ENCODE peak calls at places on chromosomes 12 and 14, in nine cellular contexts. One of them, this sample, is unnamed.

GRCh38 chr14:34425095-34425851 is 36.8 kb downstream of the SPTSSA start:
- DNase-seq in PC-3: no peak
- DNase-seq in fibroblast of lung: no peak
- DNase-seq in A549: no peak
- DNase-seq in adrenal gland: peak; percentile 11
- DNase-seq in left ventricle myocardium inferior: no peak
- DNase-seq in astrocyte: no peak
- DNase-seq in left lung: no peak
- DNase-seq in tibial artery: no peak
- DNase-seq in this sample: no peak

GRCh38 chr12:116675339-116676107 is 62.3 kb downstream of the SPRING1 start:
- DNase-seq in astrocyte: no peak
- DNase-seq in adrenal gland: no peak
- DNase-seq in A549: no peak
- DNase-seq in left ventricle myocardium inferior: no peak
- DNase-seq in PC-3: no peak
- DNase-seq in left lung: no peak
- DNase-seq in tibial artery: peak; percentile 23
- DNase-seq in fibroblast of lung: no peak
- DNase-seq in this sample: no peak

GRCh38 chr12:96196781-96197180 is 2.6 kb downstream of the ELK3 start:
- DNase-seq in adrenal gland: no peak
- DNase-seq in tibial artery: no peak
- DNase-seq in left lung: no peak
- DNase-seq in A549: peak; percentile 29
- DNase-seq in fibroblast of lung: peak; percentile 54
- DNase-seq in left ventricle myocardium inferior: no peak
- DNase-seq in astrocyte: no peak
- DNase-seq in PC-3: peak; percentile 70
- DNase-seq in this sample: no peak

GRCh38 chr14:92654206-92654901 is 94.1 kb downstream of the LGMN start:
- DNase-seq in astrocyte: no peak
- DNase-seq in adrenal gland: no peak
- DNase-seq in A549: no peak
- DNase-seq in left lung: no peak
- DNase-seq in PC-3: no peak
- DNase-seq in fibroblast of lung: no peak
- DNase-seq in left ventricle myocardium inferior: no peak
- DNase-seq in tibial artery: no peak
- DNase-seq in this sample: no peak

GRCh38 chr12:104958946-104959841 is 1.1 kb upstream of the SLC41A2 start:
- DNase-seq in fibroblast of lung: peak; percentile 61
- DNase-seq in PC-3: peak; percentile 42
- DNase-seq in left ventricle myocardium inferior: no peak
- DNase-seq in tibial artery: no peak
- DNase-seq in adrenal gland: peak; percentile 45
- DNase-seq in left lung: no peak
- DNase-seq in A549: no peak
- DNase-seq in astrocyte: peak; percentile 38
- DNase-seq in this sample: peak; percentile 47

GRCh38 chr12:57309420-57309819 is 58.4 kb upstream of the STAC3 start:
- DNase-seq in tibial artery: no peak
- DNase-seq in adrenal gland: no peak
- DNase-seq in left ventricle myocardium inferior: no peak
- DNase-seq in left lung: no peak
- DNase-seq in PC-3: peak; percentile 84
- DNase-seq in A549: peak; percentile 43
- DNase-seq in fibroblast of lung: peak; percentile 54
- DNase-seq in astrocyte: peak; percentile 30
- DNase-seq in this sample: no peak

GRCh38 chr14:74763803-74764531 is 851 bp downstream of the YLPM1 start:
- DNase-seq in astrocyte: peak; percentile 18
- DNase-seq in tibial artery: peak; percentile 62
- DNase-seq in A549: no peak
- DNase-seq in adrenal gland: peak; percentile 23
- DNase-seq in left lung: peak; percentile 32
- DNase-seq in PC-3: peak; percentile 59
- DNase-seq in fibroblast of lung: peak; percentile 30
- DNase-seq in left ventricle myocardium inferior: no peak
- DNase-seq in this sample: peak; percentile 22

GRCh38 chr12:98533723-98534251 is 18.4 kb downstream of the TMPO start:
- DNase-seq in tibial artery: no peak
- DNase-seq in adrenal gland: no peak
- DNase-seq in PC-3: no peak
- DNase-seq in A549: no peak
- DNase-seq in fibroblast of lung: no peak
- DNase-seq in left lung: no peak
- DNase-seq in left ventricle myocardium inferior: no peak
- DNase-seq in astrocyte: no peak
- DNase-seq in this sample: peak; percentile 17

GRCh38 chr14:90851327-90852036 is 35.3 kb upstream of the TTC7B start:
- DNase-seq in A549: no peak
- DNase-seq in astrocyte: no peak
- DNase-seq in adrenal gland: no peak
- DNase-seq in PC-3: no peak
- DNase-seq in left lung: no peak
- DNase-seq in tibial artery: no peak
- DNase-seq in left ventricle myocardium inferior: no peak
- DNase-seq in fibroblast of lung: no peak
- DNase-seq in this sample: no peak

GRCh38 chr12:51323966-51324895 is at the start of gene BIN2:
- DNase-seq in PC-3: no peak
- DNase-seq in adrenal gland: no peak
- DNase-seq in A549: no peak
- DNase-seq in tibial artery: peak; percentile 68
- DNase-seq in astrocyte: no peak
- DNase-seq in fibroblast of lung: no peak
- DNase-seq in left ventricle myocardium inferior: peak; percentile 56
- DNase-seq in left lung: peak; percentile 75
- DNase-seq in this sample: no peak

GRCh38 chr12:2212971-2213869 is 160.4 kb downstream of the CACNA1C start:
- DNase-seq in A549: no peak
- DNase-seq in PC-3: no peak
- DNase-seq in astrocyte: peak; percentile 52
- DNase-seq in tibial artery: no peak
- DNase-seq in left ventricle myocardium inferior: no peak
- DNase-seq in left lung: no peak
- DNase-seq in adrenal gland: no peak
- DNase-seq in fibroblast of lung: peak; percentile 50
- DNase-seq in this sample: peak; percentile 17

GRCh38 chr12:57105011-57105753 is 6.0 kb downstream of the STAT6 start:
- DNase-seq in astrocyte: no peak
- DNase-seq in tibial artery: no peak
- DNase-seq in left ventricle myocardium inferior: no peak
- DNase-seq in adrenal gland: no peak
- DNase-seq in PC-3: no peak
- DNase-seq in A549: no peak
- DNase-seq in fibroblast of lung: no peak
- DNase-seq in left lung: no peak
- DNase-seq in this sample: no peak

DNA sequence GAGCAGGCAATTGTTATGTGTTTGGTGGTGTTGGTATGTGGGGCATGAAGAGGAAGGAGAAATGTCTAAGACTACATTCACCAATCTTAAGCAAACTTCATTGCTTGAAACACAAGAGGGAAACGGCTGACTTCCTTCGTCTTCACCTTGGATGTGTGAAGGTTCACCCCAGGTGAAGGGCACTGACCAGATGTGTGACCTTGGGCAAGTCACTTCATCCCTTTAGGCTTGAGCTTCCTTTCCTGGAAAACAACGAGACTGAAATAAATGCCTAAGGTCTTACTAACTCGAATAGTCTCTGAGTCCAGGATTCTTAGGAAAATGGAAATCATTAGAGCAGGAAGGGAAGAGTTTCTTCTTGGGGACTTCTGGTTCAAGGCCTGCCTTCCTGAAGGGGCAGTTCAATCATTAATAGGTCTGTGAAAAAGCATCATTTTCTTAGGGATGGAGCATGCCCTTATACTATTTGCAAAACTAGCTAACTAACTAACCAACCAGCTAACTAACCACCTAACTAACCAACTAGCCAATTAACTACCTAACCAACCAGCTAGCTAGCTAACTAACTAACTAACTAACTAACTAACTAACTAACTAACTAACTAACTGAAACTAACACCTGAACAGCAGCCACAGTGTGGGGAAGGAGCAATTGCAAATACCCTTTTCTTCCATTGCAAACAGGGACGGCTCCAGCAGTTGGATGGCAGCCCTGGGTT is 31.5 kb upstream of the EMP1 start:
- DNase-seq in left lung: no peak
- DNase-seq in left ventricle myocardium inferior: no peak
- DNase-seq in PC-3: no peak
- DNase-seq in tibial artery: no peak
- DNase-seq in A549: no peak
- DNase-seq in fibroblast of lung: no peak
- DNase-seq in adrenal gland: no peak
- DNase-seq in astrocyte: no peak
- DNase-seq in this sample: no peak
- H3K4me3 ChIP-seq in left lung: no peak overlapping the region
- H3K4me3 ChIP-seq in left ventricle myocardium inferior: no peak overlapping the region
- H3K4me3 ChIP-seq in PC-3: no peak overlapping the region
- H3K4me3 ChIP-seq in tibial artery: no peak overlapping the region
- H3K4me3 ChIP-seq in A549: no peak overlapping the region
- H3K4me3 ChIP-seq in fibroblast of lung: no peak overlapping the region
- H3K4me3 ChIP-seq in adrenal gland: no peak overlapping the region
- H3K4me3 ChIP-seq in astrocyte: no peak overlapping the region
- H3K4me3 ChIP-seq in this sample: no peak overlapping the region

GRCh38 chr12:87332987-87333761 is 696.0 kb downstream of the C12orf50 start:
- DNase-seq in tibial artery: no peak
- DNase-seq in left lung: no peak
- DNase-seq in fibroblast of lung: no peak
- DNase-seq in A549: no peak
- DNase-seq in left ventricle myocardium inferior: no peak
- DNase-seq in astrocyte: no peak
- DNase-seq in adrenal gland: no peak
- DNase-seq in PC-3: no peak
- DNase-seq in this sample: no peak
- H3K27ac ChIP-seq in tibial artery: no peak overlapping the region
- H3K27ac ChIP-seq in left lung: no peak overlapping the region
- H3K27ac ChIP-seq in fibroblast of lung: no peak overlapping the region
- H3K27ac ChIP-seq in A549: no peak overlapping the region
- H3K27ac ChIP-seq in left ventricle myocardium inferior: no peak overlapping the region
- H3K27ac ChIP-seq in astrocyte: no peak overlapping the region
- H3K27ac ChIP-seq in adrenal gland: no peak overlapping the region
- H3K27ac ChIP-seq in PC-3: no peak overlapping the region
- H3K27ac ChIP-seq in this sample: no peak overlapping the region

GRCh38 chr14:105393151-105393550 is 5.2 kb upstream of the TEX22 start:
- DNase-seq in fibroblast of lung: no peak
- DNase-seq in adrenal gland: no peak
- DNase-seq in left lung: peak; percentile 27
- DNase-seq in PC-3: no peak
- DNase-seq in tibial artery: no peak
- DNase-seq in A549: no peak
- DNase-seq in astrocyte: no peak
- DNase-seq in left ventricle myocardium inferior: peak; percentile 14
- DNase-seq in this sample: no peak
- H3K4me1 ChIP-seq in fibroblast of lung: no peaks in the 10 kb centered on the region
- H3K4me1 ChIP-seq in adrenal gland: peaks cover 6% of the 10 kb centered on the region
- H3K4me1 ChIP-seq in left lung: peaks cover 64% of the 10 kb centered on the region
- H3K4me1 ChIP-seq in PC-3: peaks cover 5% of the 10 kb centered on the region
- H3K4me1 ChIP-seq in tibial artery: peaks cover 3% of the 10 kb centered on the region
- H3K4me1 ChIP-seq in A549: peaks cover 6% of the 10 kb centered on the region
- H3K4me1 ChIP-seq in astrocyte: no peaks in the 10 kb centered on the region
- H3K4me1 ChIP-seq in left ventricle myocardium inferior: peaks cover 10% of the 10 kb centered on the region
- H3K4me1 ChIP-seq in this sample: peaks cover 3% of the 10 kb centered on the region

GRCh38 chr14:70644016-70644415 is 2.3 kb downstream of the TTC9 start:
- DNase-seq in astrocyte: no peak
- DNase-seq in A549: no peak
- DNase-seq in left ventricle myocardium inferior: no peak
- DNase-seq in fibroblast of lung: no peak
- DNase-seq in PC-3: no peak
- DNase-seq in tibial artery: no peak
- DNase-seq in adrenal gland: peak; percentile 11
- DNase-seq in left lung: no peak
- DNase-seq in this sample: no peak
- H3K4me3 ChIP-seq in astrocyte: no peak overlapping the region
- H3K4me3 ChIP-seq in A549: no peak overlapping the region
- H3K4me3 ChIP-seq in left ventricle myocardium inferior: no peak overlapping the region
- H3K4me3 ChIP-seq in fibroblast of lung: no peak overlapping the region
- H3K4me3 ChIP-seq in PC-3: no peak overlapping the region
- H3K4me3 ChIP-seq in tibial artery: no peak overlapping the region
- H3K4me3 ChIP-seq in adrenal gland: no peak overlapping the region
- H3K4me3 ChIP-seq in left lung: no peak overlapping the region
- H3K4me3 ChIP-seq in this sample: no peak overlapping the region

DNA sequence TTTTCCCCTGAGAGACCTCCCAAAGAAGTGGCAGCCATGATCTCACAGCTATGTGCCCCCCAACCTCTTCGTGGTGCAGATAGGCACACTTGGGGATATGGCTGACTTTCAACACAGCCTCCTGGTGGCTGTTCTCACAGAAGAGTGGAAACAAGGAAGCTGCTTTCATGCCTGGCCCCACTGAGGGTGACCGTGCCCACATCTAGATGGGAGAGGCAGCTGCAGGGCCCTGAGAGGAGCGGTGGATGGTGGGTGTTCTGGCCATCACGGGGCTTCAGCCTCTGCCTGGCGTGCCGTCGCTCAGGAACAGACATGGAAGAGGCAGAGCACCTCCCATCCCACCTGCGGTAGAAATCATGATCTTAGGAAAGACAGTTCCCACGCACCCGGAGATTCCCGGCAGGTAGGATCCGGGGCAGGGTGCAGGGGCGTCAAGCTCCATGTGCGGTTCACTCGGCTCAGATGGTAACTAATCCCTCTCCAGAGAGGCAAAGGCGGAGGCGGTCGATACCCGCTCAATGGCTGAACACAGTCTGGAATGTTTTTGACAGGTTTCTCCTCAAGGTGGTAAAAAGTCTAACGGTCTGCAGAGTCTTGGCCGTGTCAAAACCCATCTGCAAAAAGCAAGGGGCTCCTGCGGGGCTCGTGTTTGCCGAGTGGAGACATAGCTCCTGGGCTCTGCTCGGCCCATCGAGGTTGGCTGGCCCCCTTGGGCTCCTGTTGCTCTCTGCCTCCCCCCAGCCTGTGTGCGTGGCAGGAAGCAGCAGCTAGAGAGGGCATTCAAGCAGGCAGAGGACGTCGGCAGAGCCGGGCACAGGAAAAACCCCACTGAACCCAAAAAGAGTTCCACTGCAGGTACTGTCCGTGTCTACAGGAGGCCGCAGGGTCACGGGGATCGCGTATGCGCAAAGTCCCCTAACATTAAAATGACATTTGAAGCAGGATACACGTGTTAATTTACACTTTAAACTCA is 225.2 kb upstream of the RTL1 start:
- DNase-seq in left ventricle myocardium inferior: no peak
- DNase-seq in adrenal gland: no peak
- DNase-seq in fibroblast of lung: no peak
- DNase-seq in tibial artery: peak; percentile 41
- DNase-seq in left lung: peak; percentile 20
- DNase-seq in A549: no peak
- DNase-seq in astrocyte: no peak
- DNase-seq in PC-3: no peak
- DNase-seq in this sample: no peak
- H3K27ac ChIP-seq in left ventricle myocardium inferior: no peak overlapping the region
- H3K27ac ChIP-seq in adrenal gland: no peak overlapping the region
- H3K27ac ChIP-seq in fibroblast of lung: no peak overlapping the region
- H3K27ac ChIP-seq in tibial artery: no peak overlapping the region
- H3K27ac ChIP-seq in left lung: no peak overlapping the region
- H3K27ac ChIP-seq in A549: no peak overlapping the region
- H3K27ac ChIP-seq in astrocyte: no peak overlapping the region
- H3K27ac ChIP-seq in PC-3: no peak overlapping the region
- H3K27ac ChIP-seq in this sample: no peak overlapping the region